ENCODE peak calls at places on chromosomes 13 and 19, in ten cellular contexts. H is NCI-H1417 treated with DMSO at 0.1 percent for 48 hours; Y is memory B cell; C is G401; U is fibroblast of the aortic adventitia; I is fibroblast of the conjunctiva; K is lower leg skin; W is activated T-cell treated with anti-CD3 and anti-CD28 coated beads, Interleukin-2, amount 50 U/mL, for 24 hours; E is HS-27A; V is progenitor cell of endocrine pancreas. X is an unnamed sample.

GRCh38 chr13:22897571-22898314 is 283.0 kb upstream of the SGCG start:
- DNase-seq in H (no peak), Y (no peak), C (no peak), U (no peak), I (no peak), K (no peak), W (no peak), E (no peak), V (no peak), X (no peak)

GRCh38 chr13:104140557-104140956 is 1074.3 kb upstream of the SLC10A2 start:
- DNase-seq in H (peak), Y (no peak), C (no peak), U (no peak), I (no peak), K (no peak), W (no peak), E (peak), V (no peak), X (no peak)

GRCh38 chr13:113759525-113760137 is 605 bp downstream of the TMEM255B start:
- DNase-seq in H (peak), Y (no peak), C (peak), U (peak), I (no peak), K (peak), W (peak), E (no peak), V (no peak), X (no peak)

GRCh38 chr13:39107484-39108040 is 69.3 kb downstream of the NHLRC3 start:
- DNase-seq in H (peak), Y (no peak), C (peak), U (no peak), I (no peak), K (no peak), W (no peak), E (no peak), V (no peak), X (no peak)

GRCh38 chr13:100301418-100301817 is 212.5 kb downstream of the PCCA start:
- DNase-seq in H (peak), Y (no peak), C (peak), U (no peak), I (no peak), K (no peak), W (no peak), E (no peak), V (no peak), X (no peak)

GRCh38 chr19:34512254-34512796 is 30.8 kb downstream of the WTIP start:
- DNase-seq in H (no peak), Y (no peak), C (no peak), U (no peak), I (no peak), K (peak), W (no peak), E (no peak), V (no peak), X (no peak)

GRCh38 chr19:7562646-7563393 is 27.3 kb downstream of the PNPLA6 start:
- DNase-seq in H (no peak), Y (no peak), C (no peak), U (no peak), I (no peak), K (no peak), W (no peak), E (no peak), V (no peak), X (no peak)

GRCh38 chr13:79405501-79405830 is 589 bp downstream of the RBM26 start:
- DNase-seq in H (no peak), Y (no peak), C (no peak), U (no peak), I (no peak), K (no peak), W (no peak), E (no peak), V (no peak), X (peak)

GRCh38 chr19:30593358-30593757 is 221.2 kb downstream of the ZNF536 start:
- DNase-seq in H (no peak), Y (no peak), C (peak), U (no peak), I (no peak), K (peak), W (no peak), E (no peak), V (no peak), X (no peak)

GRCh38 chr13:20272571-20273171 is 40.6 kb upstream of the GJB6 start:
- DNase-seq in H (no peak), Y (no peak), C (no peak), U (no peak), I (no peak), K (peak), W (no peak), E (no peak), V (no peak), X (no peak)

GRCh38 chr19:44807652-44808462 is 1.0 kb upstream of the BCAM start:
- DNase-seq in H (no peak), Y (no peak), C (peak), U (peak), I (no peak), K (no peak), W (no peak), E (peak), V (peak), X (no peak)

GRCh38 chr13:69589531-69589930 is 518.1 kb upstream of the ATXN8OS start:
- DNase-seq in H (no peak), Y (no peak), C (no peak), U (no peak), I (no peak), K (no peak), W (no peak), E (no peak), V (no peak), X (no peak)

GRCh38 chr19:41705393-41706174 is 2.8 kb upstream of the CEACAM5 start:
- DNase-seq in H (no peak), Y (no peak), C (no peak), U (no peak), I (no peak), K (peak), W (peak), E (no peak), V (no peak), X (no peak)

GRCh38 chr19:6213696-6214585 is 65.8 kb downstream of the MLLT1 start:
- DNase-seq in H (no peak), Y (no peak), C (no peak), U (no peak), I (no peak), K (no peak), W (no peak), E (no peak), V (no peak), X (no peak)

GRCh38 chr19:49355890-49356289 is 6.3 kb downstream of the TEAD2 start:
- DNase-seq in H (no peak), Y (no peak), C (no peak), U (no peak), I (no peak), K (no peak), W (no peak), E (no peak), V (no peak), X (no peak)

GRCh38 chr13:90485441-90485840 is 862.0 kb upstream of the MIR17HG start:
- DNase-seq in H (no peak), Y (no peak), C (peak), U (peak), I (peak), K (no peak), W (no peak), E (peak), V (no peak), X (no peak)

GRCh38 chr19:37902668-37903067 is 3.7 kb downstream of the WDR87 start:
- DNase-seq in H (peak), Y (peak), C (peak), U (peak), I (peak), K (peak), W (peak), E (peak), V (peak), X (no peak)

GRCh38 chr13:36480726-36481485 is 48.6 kb downstream of the CCNA1 start:
- DNase-seq in H (no peak), Y (no peak), C (no peak), U (no peak), I (no peak), K (no peak), W (no peak), E (no peak), V (no peak), X (no peak)

GRCh38 chr19:38004505-38005223 is 97.7 kb downstream of the SIPA1L3 start:
- DNase-seq in H (no peak), Y (peak), C (peak), U (peak), I (peak), K (peak), W (no peak), E (peak), V (peak), X (peak)

GRCh38 chr19:51810228-51810627 is 15.3 kb downstream of the FPR3 start:
- DNase-seq in H (no peak), Y (no peak), C (no peak), U (peak), I (no peak), K (no peak), W (no peak), E (no peak), V (no peak), X (no peak)

GRCh38 chr19:16088351-16088984 is 12.2 kb downstream of the TPM4 start:
- DNase-seq in H (no peak), Y (no peak), C (peak), U (no peak), I (no peak), K (no peak), W (no peak), E (no peak), V (no peak), X (no peak)

GRCh38 chr19:41821003-41821735 is 23.3 kb downstream of the LYPD4 start:
- DNase-seq in H (peak), Y (peak), C (peak), U (peak), I (no peak), K (no peak), W (peak), E (peak), V (no peak), X (no peak)

GRCh38 chr19:39915848-39916215 is 18.6 kb downstream of the FCGBP start:
- DNase-seq in H (no peak), Y (no peak), C (no peak), U (no peak), I (no peak), K (peak), W (no peak), E (no peak), V (no peak), X (no peak)

GRCh38 chr19:54391589-54392061 is 23.6 kb upstream of the TTYH1 start:
- DNase-seq in H (no peak), Y (no peak), C (no peak), U (no peak), I (no peak), K (no peak), W (no peak), E (no peak), V (no peak), X (no peak)

GRCh38 chr19:11130824-11131455 is 24.6 kb downstream of the SPC24 start:
- DNase-seq in H (no peak), Y (peak), C (peak), U (peak), I (no peak), K (peak), W (peak), E (no peak), V (peak), X (peak)

GRCh38 chr19:31350693-31351211 is 1.5 kb upstream of the TSHZ3 start:
- DNase-seq in H (no peak), Y (no peak), C (peak), U (peak), I (no peak), K (no peak), W (peak), E (no peak), V (peak), X (no peak)

GRCh38 chr13:93286047-93286446 is 59.4 kb downstream of the GPC6 start:
- DNase-seq in H (no peak), Y (no peak), C (no peak), U (no peak), I (no peak), K (no peak), W (no peak), E (no peak), V (no peak), X (no peak)

GRCh38 chr19:48480476-48481190 is 11.5 kb downstream of the CYTH2 start:
- DNase-seq in H (no peak), Y (no peak), C (peak), U (no peak), I (no peak), K (peak), W (peak), E (no peak), V (no peak), X (peak)

GRCh38 chr19:18929311-18929710 is 9.8 kb downstream of the DDX49 start:
- DNase-seq in H (no peak), Y (no peak), C (no peak), U (no peak), I (no peak), K (no peak), W (no peak), E (no peak), V (no peak), X (no peak)

GRCh38 chr19:38599722-38600121 is 18.0 kb downstream of the MAP4K1 start:
- DNase-seq in H (no peak), Y (no peak), C (no peak), U (no peak), I (no peak), K (no peak), W (no peak), E (no peak), V (no peak), X (no peak)

GRCh38 chr13:98664047-98664446 is 87.1 kb upstream of the STK24 start:
- DNase-seq in H (no peak), Y (no peak), C (no peak), U (peak), I (peak), K (peak), W (peak), E (no peak), V (no peak), X (no peak)

GRCh38 chr19:4414800-4415251 is 12.4 kb downstream of the CHAF1A start:
- DNase-seq in H (no peak), Y (no peak), C (peak), U (no peak), I (no peak), K (no peak), W (no peak), E (no peak), V (no peak), X (no peak)

GRCh38 chr13:112738606-112739005 is 48.8 kb downstream of the ATP11A start:
- DNase-seq in H (no peak), Y (no peak), C (no peak), U (no peak), I (no peak), K (no peak), W (no peak), E (no peak), V (no peak), X (no peak)